ENCODE peak calls at places on chromosomes 5 and 9, in four cellular contexts. N, P, Y and F are unnamed samples.

GRCh38 chr5:68376931-68377330 is 161.4 kb downstream of the PIK3R1 start:
- DNase-seq in N (no peak), Y (no peak), P (no peak), F (no peak)

GRCh38 chr9:128552744-128553221 is 396 bp downstream of the SPTAN1 start:
- DNase-seq in N (no peak), P (no peak), Y (no peak), F (peak)

GRCh38 chr9:33295571-33295970 is 5.3 kb downstream of the NFX1 start:
- DNase-seq in Y (peak), P (no peak), N (no peak), F (no peak)

GRCh38 chr5:28226407-28226806 is 1188.0 kb upstream of the CDH9 start:
- DNase-seq in N (no peak), Y (no peak), P (no peak), F (no peak)

GRCh38 chr9:97633859-97634485 is 351 bp downstream of the NCBP1 start:
- DNase-seq in P (peak), N (no peak), Y (no peak), F (no peak)

GRCh38 chr9:87596862-87597261 is 99.2 kb downstream of the DAPK1 start:
- DNase-seq in Y (no peak), P (no peak), N (no peak), F (no peak)

GRCh38 chr5:11527994-11528393 is 376.3 kb downstream of the CTNND2 start:
- DNase-seq in P (no peak), Y (no peak), N (no peak), F (no peak)

GRCh38 chr5:133552925-133553525 is 59.3 kb downstream of the FSTL4 start:
- DNase-seq in N (peak), P (peak), Y (no peak), F (peak)

GRCh38 chr5:15031180-15031579 is 159.6 kb upstream of the ANKH start:
- DNase-seq in P (peak), Y (no peak), N (no peak), F (no peak)

GRCh38 chr9:76691761-76692313 is 72.4 kb upstream of the PCA3 start:
- DNase-seq in N (no peak), P (no peak), Y (no peak), F (no peak)

GRCh38 chr9:74867483-74867882 is 20.2 kb downstream of the TRPM6 start:
- DNase-seq in N (no peak), P (no peak), Y (no peak), F (no peak)

GRCh38 chr5:38420691-38421395 is 135.6 kb downstream of the LIFR start:
- DNase-seq in Y (no peak), P (peak), N (no peak), F (peak)

GRCh38 chr5:178398856-178399722 is 166.5 kb upstream of the PHYKPL start:
- DNase-seq in N (no peak), Y (no peak), P (no peak), F (no peak)

GRCh38 chr5:80033513-80033912 is 1.6 kb upstream of the THBS4 start:
- DNase-seq in Y (no peak), P (no peak), N (no peak), F (no peak)

GRCh38 chr5:80035839-80036238 is 691 bp downstream of the THBS4 start:
- DNase-seq in N (no peak), Y (no peak), P (no peak), F (no peak)

GRCh38 chr5:80034962-80035821 is at the start of gene THBS4:
- DNase-seq in Y (no peak), N (no peak), P (no peak), F (no peak)

GRCh38 chr5:80036621-80037020 is 1.5 kb downstream of the THBS4 start:
- DNase-seq in P (no peak), Y (no peak), N (no peak), F (no peak)

GRCh38 chr5:80034559-80034958 is 589 bp upstream of the THBS4 start:
- DNase-seq in N (no peak), Y (no peak), P (no peak), F (no peak)
- TF ChIP-seq EZH2 in N (no peak), Y (no peak), P (no peak), F (no peak)

GRCh38 chr9:16803648-16804047 is 66.8 kb downstream of the BNC2 start:
- DNase-seq in N (no peak), Y (no peak), P (no peak), F (no peak)
- TF ChIP-seq KDM1A in N (no peak), Y (no peak), P (no peak), F (no peak)

GRCh38 chr5:154474957-154475334 is 3.1 kb downstream of the HAND1 start:
- DNase-seq in Y (no peak), N (no peak), P (no peak), F (no peak)

GRCh38 chr5:154478224-154478565 is at the start of gene HAND1:
- DNase-seq in Y (no peak), N (no peak), P (peak), F (peak)

GRCh38 chr5:154477382-154478223 is 424 bp downstream of the HAND1 start:
- DNase-seq in P (no peak), Y (no peak), N (no peak), F (no peak)

GRCh38 chr5:154475613-154476342 is 2.2 kb downstream of the HAND1 start:
- DNase-seq in P (no peak), N (no peak), Y (no peak), F (no peak)

GRCh38 chr5:154476343-154477213 is 1.4 kb downstream of the HAND1 start:
- DNase-seq in N (no peak), P (no peak), Y (no peak), F (no peak)
- TF ChIP-seq EZH2 in N (no peak), P (peak), Y (no peak), F (no peak)

GRCh38 chr5:79547429-79547822 is 33.5 kb upstream of the HOMER1 start:
- DNase-seq in N (no peak), P (peak), Y (no peak), F (no peak)

GRCh38 chr5:79547982-79548381 is 34.0 kb upstream of the HOMER1 start:
- DNase-seq in Y (no peak), P (no peak), N (no peak), F (no peak)

GRCh38 chr5:79540939-79541338 is 27.0 kb upstream of the HOMER1 start:
- DNase-seq in Y (no peak), N (no peak), P (peak), F (no peak)

GRCh38 chr5:79546782-79547428 is 33.0 kb upstream of the HOMER1 start:
- DNase-seq in P (peak), N (no peak), Y (no peak), F (peak)

DNA sequence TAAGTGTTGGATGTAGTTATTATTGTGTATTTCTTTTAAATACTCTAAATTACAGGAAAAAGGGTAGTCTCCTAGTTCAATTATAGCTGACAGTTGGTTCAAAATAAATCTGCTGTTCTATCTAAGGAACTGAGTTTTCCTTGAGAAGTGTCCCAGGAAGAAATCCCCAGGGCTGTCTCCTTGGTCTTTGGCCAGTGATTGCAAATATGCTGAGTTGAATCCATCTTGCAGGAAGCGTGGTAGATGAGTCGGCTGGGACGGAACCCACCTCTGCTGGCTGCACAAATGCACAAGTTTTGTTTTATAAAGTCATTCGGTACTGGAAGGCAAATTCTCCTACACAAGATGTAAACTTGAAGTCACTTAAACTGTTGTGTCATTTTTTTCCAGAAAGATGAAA is 30.2 kb upstream of the HOMER1 start:
- DNase-seq in Y (no peak), N (no peak), P (no peak), F (no peak)
- TF ChIP-seq KDM1A in Y (no peak), N (no peak), P (no peak), F (no peak)